ENCODE peak calls at places on chromosomes 2 and 18, in six cellular contexts. J is A549; A is fibroblast of mammary gland; O is CD4-positive, alpha-beta T cell; F is psoas muscle; E is astrocyte of the spinal cord. K is an unnamed sample.

GRCh38 chr2:125652260-125652659 is 1003.7 kb upstream of the GYPC start:
- DNase-seq in J (no peak), A (no peak), O (no peak), F (no peak), E (no peak), K (no peak)

GRCh38 chr18:49392352-49392751 is 68.1 kb downstream of the DYM start:
- DNase-seq in J (no peak), A (no peak), O (no peak), F (no peak), E (no peak), K (no peak)

GRCh38 chr2:95238131-95238530 is 30.8 kb downstream of the ZNF892 start:
- DNase-seq in J (no peak), A (no peak), O (no peak), F (no peak), E (no peak), K (no peak)

GRCh38 chr18:73331212-73331772 is 463.5 kb upstream of the NETO1 start:
- DNase-seq in J (no peak), A (no peak), O (no peak), F (no peak), E (no peak), K (no peak)

GRCh38 chr2:185859506-185859905 is 120.9 kb downstream of the FSIP2 start:
- DNase-seq in J (no peak), A (peak; percentile 51), O (no peak), F (no peak), E (no peak), K (no peak)

GRCh38 chr2:54604771-54605350 is 118.6 kb upstream of the EML6 start:
- DNase-seq in J (no peak), A (no peak), O (no peak), F (no peak), E (no peak), K (no peak)

GRCh38 chr2:70552501-70553333 is 909 bp downstream of the TGFA start:
- DNase-seq in J (no peak), A (no peak), O (no peak), F (no peak), E (no peak), K (no peak)

GRCh38 chr2:9071032-9071431 is 67.5 kb upstream of the MBOAT2 start:
- DNase-seq in J (peak; percentile 96), A (peak; percentile 83), O (no peak), F (no peak), E (peak; percentile 82), K (no peak)

GRCh38 chr18:13246121-13246520 is 27.6 kb downstream of the LDLRAD4 start:
- DNase-seq in J (no peak), A (no peak), O (no peak), F (no peak), E (no peak), K (no peak)

GRCh38 chr2:74767618-74768017 is 66.3 kb upstream of the HK2 start:
- DNase-seq in J (no peak), A (no peak), O (no peak), F (no peak), E (no peak), K (no peak)

GRCh38 chr2:121155502-121156056 is 129.4 kb downstream of the TFCP2L1 start:
- DNase-seq in J (no peak), A (no peak), O (no peak), F (no peak), E (no peak), K (no peak)

GRCh38 chr2:13821255-13821880 is 811.1 kb upstream of the LRATD1 start:
- DNase-seq in J (no peak), A (peak; percentile 86), O (no peak), F (no peak), E (peak; percentile 86), K (no peak)

GRCh38 chr2:1715184-1716012 is 28.9 kb downstream of the PXDN start:
- DNase-seq in J (no peak), A (peak; percentile 87), O (no peak), F (no peak), E (no peak), K (no peak)

DNA sequence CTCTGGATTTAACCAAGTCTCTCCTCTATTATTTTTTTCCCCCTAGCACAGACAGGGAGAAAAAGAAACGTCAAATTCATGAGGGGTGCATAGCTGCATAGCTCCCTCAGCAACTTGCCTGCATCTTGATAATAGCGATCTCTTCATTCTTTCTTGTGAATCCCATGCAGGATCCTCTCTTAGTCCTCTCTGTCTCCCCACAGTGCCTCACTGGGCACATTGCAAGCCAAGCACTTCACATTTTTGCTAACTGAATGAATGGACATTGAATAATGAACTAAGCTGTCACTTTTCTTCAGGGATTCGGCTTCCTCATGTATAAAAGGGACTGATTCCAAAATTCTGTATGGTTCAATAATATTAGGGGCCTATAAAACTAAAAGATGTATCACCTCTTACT is 2.9 kb upstream of the EPB41L3 start:
- DNase-seq in J (peak; percentile 17), A (peak; percentile 77), O (no peak), F (peak; percentile 23), E (peak; percentile 72), K (no peak)
- TF ChIP-seq CTCF in J (no peak), A (peak; percentile 91), O (peak; percentile 18), F (no peak), E (peak; percentile 87), K (no peak)

GRCh38 chr18:80197490-80197889 is 49.8 kb downstream of the PARD6G start:
- DNase-seq in J (no peak), A (no peak), O (no peak), F (no peak), E (no peak), K (no peak)
- TF ChIP-seq CTCF in J (no peak), A (no peak), O (no peak), F (no peak), E (no peak), K (no peak)

DNA sequence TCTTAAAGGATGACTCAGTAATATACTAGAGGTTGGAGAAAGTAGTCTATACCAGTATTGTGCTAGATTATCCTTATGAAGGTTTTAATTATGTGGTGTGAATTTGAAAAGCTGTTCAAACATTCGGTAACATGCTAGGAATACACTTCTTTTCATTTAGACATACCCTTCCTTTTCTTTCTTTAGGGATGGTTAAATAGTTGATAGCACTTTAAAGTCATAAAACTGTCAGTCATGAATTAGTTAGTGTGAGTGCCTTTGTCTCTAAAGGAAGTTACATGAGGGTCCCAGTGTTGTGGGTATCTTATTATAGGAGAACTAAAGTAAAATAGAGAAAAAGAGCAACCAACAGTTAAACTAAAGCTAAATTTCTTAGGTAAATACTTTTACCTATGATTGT is 149.3 kb downstream of the CSRNP3 start:
- DNase-seq in J (no peak), A (no peak), O (no peak), F (no peak), E (no peak), K (no peak)
- TF ChIP-seq CTCF in J (no peak), A (no peak), O (no peak), F (no peak), E (no peak), K (no peak)

GRCh38 chr18:31269508-31270074 is 48.4 kb upstream of the DSG1 start:
- DNase-seq in J (no peak), A (no peak), O (no peak), F (no peak), E (no peak), K (no peak)
- TF ChIP-seq CTCF in J (no peak), A (no peak), O (no peak), F (no peak), E (no peak), K (no peak)

GRCh38 chr2:116696903-116697302 is 1117.6 kb upstream of the DDX18 start:
- DNase-seq in J (no peak), A (no peak), O (no peak), F (no peak), E (no peak), K (no peak)
- TF ChIP-seq CTCF in J (no peak), A (no peak), O (no peak), F (no peak), E (no peak), K (no peak)

DNA sequence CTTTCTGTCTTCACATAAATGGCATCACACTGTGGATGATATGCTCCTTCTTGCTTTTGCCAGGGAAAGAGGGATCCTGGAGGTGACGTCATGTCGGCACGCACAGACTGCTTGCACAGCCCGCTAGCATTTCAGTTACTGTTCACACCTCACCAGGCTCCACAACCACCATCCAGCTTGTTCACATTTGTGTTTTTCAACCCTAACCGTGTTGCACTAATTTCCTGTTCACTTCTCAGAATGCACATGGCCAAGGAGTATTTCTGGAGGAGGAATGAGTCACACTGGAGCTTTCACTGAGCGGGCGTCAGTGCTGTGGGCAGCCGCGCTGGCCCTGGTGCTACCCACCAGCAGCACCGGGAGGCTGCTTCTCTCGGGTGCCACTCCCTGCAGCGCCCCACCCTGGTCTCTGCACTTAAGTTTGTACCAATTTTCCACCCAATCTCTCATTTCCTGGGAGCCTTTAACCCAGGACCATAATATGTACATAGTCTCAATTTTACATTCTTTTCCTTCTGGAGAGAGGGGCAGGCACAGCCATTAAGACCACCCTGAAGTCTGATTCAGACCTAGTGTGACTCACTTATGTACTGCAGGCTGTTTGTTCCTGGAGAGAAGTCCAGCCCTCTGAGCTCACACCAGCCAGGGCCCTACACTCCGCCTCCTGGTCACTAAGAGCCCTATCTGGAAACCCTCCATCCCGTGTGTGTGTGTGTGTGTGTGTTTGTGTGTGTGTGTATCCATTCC is 65.1 kb downstream of the MBP start:
- DNase-seq in J (peak; percentile 93), A (peak; percentile 98), O (no peak), F (peak; percentile 70), E (peak; percentile 96), K (no peak)
- TF ChIP-seq CTCF in J (no peak), A (no peak), O (no peak), F (peak; percentile 22), E (peak; percentile 7), K (no peak)

DNA sequence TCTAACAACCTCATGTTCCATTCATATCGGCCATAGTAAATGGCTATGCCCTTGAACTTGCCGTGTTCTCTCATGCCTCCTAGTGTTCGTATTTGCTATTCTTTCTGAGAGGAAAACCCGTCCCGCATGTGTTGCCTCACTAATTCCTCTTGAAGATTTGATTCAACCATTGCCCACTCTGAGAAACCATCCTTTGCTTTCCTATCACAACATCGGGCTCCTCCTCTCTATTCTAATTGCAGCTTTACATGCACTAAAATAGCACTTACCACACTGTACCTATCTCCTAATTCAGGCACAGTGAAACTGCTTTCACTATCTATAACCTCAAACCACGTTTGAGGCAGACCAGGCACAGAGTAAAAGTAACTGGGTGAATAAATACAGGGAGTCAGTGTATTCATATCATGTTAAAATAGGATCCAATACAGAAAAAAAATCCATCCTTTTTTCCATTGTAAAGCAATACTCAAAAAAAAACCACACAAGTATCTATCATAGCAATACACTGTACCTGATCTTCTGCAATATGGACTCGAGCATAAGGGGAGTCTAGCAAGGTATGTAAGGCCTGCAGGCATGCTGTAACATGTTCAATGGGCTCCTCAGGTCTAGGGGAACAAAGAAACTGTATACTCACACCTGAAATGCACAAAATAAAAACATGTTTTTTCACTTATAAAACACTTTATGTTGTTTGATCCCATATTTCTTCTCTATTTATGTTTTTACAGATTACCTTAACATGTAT is 39.0 kb upstream of the STRN start:
- DNase-seq in J (peak; percentile 40), A (peak; percentile 45), O (no peak), F (no peak), E (peak; percentile 38), K (peak; percentile 31)
- TF ChIP-seq CTCF in J (peak; percentile 43), A (peak; percentile 61), O (peak; percentile 50), F (peak; percentile 30), E (peak; percentile 56), K (peak; percentile 39)